ENCODE peak calls at places on chromosomes 11 and 22, in six cellular contexts. D is SK-N-SH, E is PC-3, K is Karpas-422, C is OCI-LY7, O is HCT116. X is an unnamed sample.

GRCh38 chr22:46349681-46350080 is 14.2 kb downstream of the TRMU start:
- DNase-seq in D (no peak), E (no peak), K (no peak), C (no peak), O (no peak), X (no peak)

GRCh38 chr22:41912338-41913039 is 2.4 kb downstream of the SHISA8 start:
- DNase-seq in D (no peak), E (no peak), K (no peak), C (no peak), O (no peak), X (no peak)

GRCh38 chr11:111336582-111337256 is 38.4 kb downstream of the POU2AF3 start:
- DNase-seq in D (no peak), E (no peak), K (peak; percentile 92), C (no peak), O (no peak), X (peak; percentile 94)

GRCh38 chr11:60874421-60875365 is 7.4 kb downstream of the ZP1 start:
- DNase-seq in D (no peak), E (no peak), K (no peak), C (no peak), O (no peak), X (no peak)

GRCh38 chr11:16982256-16982671 is 31.9 kb downstream of the PLEKHA7 start:
- DNase-seq in D (no peak), E (no peak), K (no peak), C (no peak), O (no peak), X (no peak)

GRCh38 chr22:47659467-47660302 is 897.2 kb downstream of the TBC1D22A start:
- DNase-seq in D (no peak), E (no peak), K (no peak), C (no peak), O (no peak), X (no peak)

GRCh38 chr11:4882543-4882942 is 843 bp downstream of the OR51T1 start:
- DNase-seq in D (no peak), E (no peak), K (no peak), C (no peak), O (no peak), X (no peak)

GRCh38 chr22:48827228-48827810 is 1000.4 kb downstream of the BRD1 start:
- DNase-seq in D (no peak), E (peak; percentile 1), K (no peak), C (no peak), O (no peak), X (no peak)

GRCh38 chr22:46539169-46539568 is 1.7 kb upstream of the CELSR1 start:
- DNase-seq in D (no peak), E (no peak), K (no peak), C (no peak), O (no peak), X (no peak)

GRCh38 chr11:123072279-123072678 is 10.3 kb upstream of the HSPA8 start:
- DNase-seq in D (no peak), E (peak; percentile 82), K (no peak), C (no peak), O (no peak), X (no peak)

GRCh38 chr22:46813816-46814597 is 51.6 kb downstream of the TBC1D22A start:
- DNase-seq in D (no peak), E (no peak), K (no peak), C (no peak), O (no peak), X (peak; percentile 58)

GRCh38 chr22:19751497-19752245 is 8.9 kb upstream of the TBX1 start:
- DNase-seq in D (no peak), E (peak; percentile 4), K (no peak), C (no peak), O (no peak), X (no peak)

GRCh38 chr22:17860220-17860965 is 86.1 kb upstream of the BID start:
- DNase-seq in D (no peak), E (no peak), K (no peak), C (no peak), O (no peak), X (no peak)

GRCh38 chr22:48180631-48181030 is 1418.2 kb downstream of the TBC1D22A start:
- DNase-seq in D (no peak), E (no peak), K (no peak), C (no peak), O (no peak), X (peak; percentile 13)

GRCh38 chr22:36901411-36902142 is 11.9 kb upstream of the CSF2RB start:
- DNase-seq in D (no peak), E (no peak), K (peak; percentile 59), C (no peak), O (no peak), X (no peak)

GRCh38 chr11:106959800-106960199 is 58.5 kb downstream of the GUCY1A2 start:
- DNase-seq in D (no peak), E (no peak), K (no peak), C (no peak), O (no peak), X (peak; percentile 52)

GRCh38 chr22:30290318-30290678 is 993 bp upstream of the CASTOR1 start:
- DNase-seq in D (no peak), E (no peak), K (peak; percentile 72), C (peak; percentile 38), O (no peak), X (peak; percentile 44)

GRCh38 chr11:100948936-100949335 is 180.7 kb downstream of the PGR start:
- DNase-seq in D (no peak), E (no peak), K (no peak), C (no peak), O (no peak), X (no peak)

GRCh38 chr11:1006762-1007161 is 29.8 kb downstream of the MUC6 start:
- DNase-seq in D (no peak), E (no peak), K (no peak), C (no peak), O (no peak), X (no peak)

GRCh38 chr22:46370584-46371373 is 35.3 kb downstream of the TRMU start:
- DNase-seq in D (no peak), E (no peak), K (no peak), C (no peak), O (no peak), X (no peak)

GRCh38 chr11:3108183-3108721 is 51.0 kb upstream of the CARS1 start:
- DNase-seq in D (peak; percentile 18), E (no peak), K (no peak), C (no peak), O (no peak), X (no peak)

GRCh38 chr11:2575611-2576051 is 124.2 kb downstream of the KCNQ1OT1 start:
- DNase-seq in D (no peak), E (no peak), K (no peak), C (no peak), O (no peak), X (no peak)

GRCh38 chr11:20050551-20051333 is 109.5 kb downstream of the DBX1 start:
- DNase-seq in D (no peak), E (no peak), K (no peak), C (no peak), O (no peak), X (no peak)

GRCh38 chr11:62124186-62125113 is 639 bp downstream of the INCENP start:
- DNase-seq in D (peak; percentile 69), E (peak; percentile 46), K (peak; percentile 72), C (peak; percentile 45), O (no peak), X (peak; percentile 77)

GRCh38 chr22:43826142-43827093 is 14.3 kb upstream of the EFCAB6 start:
- DNase-seq in D (no peak), E (peak; percentile 62), K (no peak), C (no peak), O (no peak), X (peak; percentile 89)

GRCh38 chr22:44521326-44521725 is 23.3 kb upstream of the RTL6 start:
- DNase-seq in D (no peak), E (no peak), K (no peak), C (no peak), O (no peak), X (no peak)

GRCh38 chr11:47994417-47994816 is 14.1 kb downstream of the PTPRJ start:
- DNase-seq in D (no peak), E (no peak), K (peak; percentile 39), C (no peak), O (no peak), X (no peak)

GRCh38 chr11:63553759-63554158 is 9.4 kb downstream of the PLAAT2 start:
- DNase-seq in D (no peak), E (peak; percentile 22), K (no peak), C (peak; percentile 65), O (no peak), X (no peak)

GRCh38 chr11:132898676-132899075 is 633.6 kb downstream of the OPCML start:
- DNase-seq in D (no peak), E (no peak), K (no peak), C (no peak), O (no peak), X (no peak)
- H3K9me2 ChIP-seq in D (no peaks in the 10 kb centered on the region), E (no peaks in the 10 kb centered on the region), K (no peaks in the 10 kb centered on the region), C (no peaks in the 10 kb centered on the region), O (no peaks in the 10 kb centered on the region), X (no peaks in the 10 kb centered on the region)

DNA sequence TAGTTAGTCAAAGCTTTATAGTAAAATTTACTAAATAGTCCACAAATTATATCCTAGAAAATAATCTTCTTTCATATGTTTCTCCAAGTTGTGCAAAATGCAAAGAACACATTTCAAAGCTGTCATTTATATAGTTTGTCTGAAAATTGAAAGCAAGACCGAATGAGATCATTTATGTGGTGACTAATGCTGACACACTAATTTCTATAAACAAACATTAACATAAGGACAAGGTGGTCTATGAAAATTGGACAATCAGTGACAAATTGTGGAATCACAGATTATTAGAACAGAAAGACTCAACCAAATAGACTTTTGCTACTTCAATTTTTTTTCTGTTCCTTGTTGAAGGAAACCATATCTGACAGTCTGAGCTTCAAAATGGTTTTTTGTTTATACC is 1056.1 kb downstream of the LRRC4C start:
- DNase-seq in D (no peak), E (peak; percentile 12), K (no peak), C (no peak), O (no peak), X (no peak)
- H3K9me2 ChIP-seq in D (no peaks in the 10 kb centered on the region), E (no peaks in the 10 kb centered on the region), K (no peaks in the 10 kb centered on the region), C (no peaks in the 10 kb centered on the region), O (no peaks in the 10 kb centered on the region), X (no peaks in the 10 kb centered on the region)

DNA sequence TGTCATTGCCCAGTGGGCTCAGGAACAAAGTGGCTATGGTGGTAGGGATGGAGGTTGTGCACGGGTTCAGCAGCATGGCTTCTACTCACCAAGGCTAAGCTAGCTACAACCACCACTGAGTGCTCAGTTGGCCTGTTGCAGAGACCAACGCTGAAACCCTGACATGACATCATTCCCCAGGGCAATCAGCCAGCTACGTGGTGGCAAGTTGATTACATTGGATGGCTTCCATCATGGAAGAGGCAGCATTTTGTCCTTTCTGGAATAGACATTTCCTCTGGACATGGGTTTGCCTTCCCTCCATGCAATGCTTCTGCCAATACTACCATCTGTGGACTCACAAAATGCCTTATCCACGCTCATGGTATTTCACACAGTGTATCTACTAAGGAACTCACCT is 634.3 kb downstream of the OPCML start:
- DNase-seq in D (no peak), E (no peak), K (no peak), C (no peak), O (no peak), X (no peak)
- H3K9me2 ChIP-seq in D (no peaks in the 10 kb centered on the region), E (no peaks in the 10 kb centered on the region), K (no peaks in the 10 kb centered on the region), C (no peaks in the 10 kb centered on the region), O (no peaks in the 10 kb centered on the region), X (no peaks in the 10 kb centered on the region)

GRCh38 chr22:22569218-22569617 is 10.2 kb upstream of the PRAME start:
- DNase-seq in D (no peak), E (no peak), K (no peak), C (no peak), O (no peak), X (no peak)

GRCh38 chr22:22571862-22572261 is 12.8 kb upstream of the PRAME start:
- DNase-seq in D (no peak), E (no peak), K (no peak), C (no peak), O (no peak), X (no peak)

GRCh38 chr22:22571429-22571828 is 12.4 kb upstream of the PRAME start:
- DNase-seq in D (no peak), E (no peak), K (no peak), C (no peak), O (no peak), X (no peak)

GRCh38 chr22:22565991-22566390 is 6.9 kb upstream of the PRAME start:
- DNase-seq in D (no peak), E (peak; percentile 19), K (no peak), C (no peak), O (no peak), X (peak; percentile 27)
- H3K9me2 ChIP-seq in D (no peaks in the 10 kb centered on the region), E (no peaks in the 10 kb centered on the region), K (no peaks in the 10 kb centered on the region), C (no peaks in the 10 kb centered on the region), O (no peaks in the 10 kb centered on the region), X (no peaks in the 10 kb centered on the region)